ENCODE peak calls at places on chromosomes 1 and 21, in four cellular contexts. One of them, this sample, is unnamed.

GRCh38 chr1:88300864-88301263 is 383.2 kb upstream of the PKN2 start:
- DNase-seq in stimulated activated CD4-positive, alpha-beta T cell treated with anti-CD3 and anti-CD28 coated beads, Interleukin-15, amount 100 ng/mL, for 1 hour: no peak
- DNase-seq in ureter: no peak
- DNase-seq in aorta: no peak
- DNase-seq in this sample: no peak

GRCh38 chr1:90946630-90947029 is 75.2 kb downstream of the ZNF644 start:
- DNase-seq in stimulated activated CD4-positive, alpha-beta T cell treated with anti-CD3 and anti-CD28 coated beads, Interleukin-15, amount 100 ng/mL, for 1 hour: no peak
- DNase-seq in aorta: no peak
- DNase-seq in ureter: no peak
- DNase-seq in this sample: no peak

GRCh38 chr1:223143760-223144248 is 756 bp upstream of the TLR5 start:
- DNase-seq in aorta: peak
- DNase-seq in stimulated activated CD4-positive, alpha-beta T cell treated with anti-CD3 and anti-CD28 coated beads, Interleukin-15, amount 100 ng/mL, for 1 hour: no peak
- DNase-seq in ureter: no peak
- DNase-seq in this sample: peak

GRCh38 chr1:175840787-175841186 is 97.4 kb upstream of the TNR start:
- DNase-seq in stimulated activated CD4-positive, alpha-beta T cell treated with anti-CD3 and anti-CD28 coated beads, Interleukin-15, amount 100 ng/mL, for 1 hour: no peak
- DNase-seq in ureter: no peak
- DNase-seq in aorta: no peak
- DNase-seq in this sample: no peak

GRCh38 chr21:46410516-46410915 is 48.2 kb upstream of the DIP2A start:
- DNase-seq in ureter: no peak
- DNase-seq in stimulated activated CD4-positive, alpha-beta T cell treated with anti-CD3 and anti-CD28 coated beads, Interleukin-15, amount 100 ng/mL, for 1 hour: no peak
- DNase-seq in aorta: no peak
- DNase-seq in this sample: no peak

GRCh38 chr21:42375141-42375905 is 9.0 kb upstream of the TFF1 start:
- DNase-seq in aorta: no peak
- DNase-seq in ureter: no peak
- DNase-seq in stimulated activated CD4-positive, alpha-beta T cell treated with anti-CD3 and anti-CD28 coated beads, Interleukin-15, amount 100 ng/mL, for 1 hour: no peak
- DNase-seq in this sample: no peak

GRCh38 chr1:211371406-211372105 is 44.9 kb downstream of the TRAF5 start:
- DNase-seq in ureter: no peak
- DNase-seq in stimulated activated CD4-positive, alpha-beta T cell treated with anti-CD3 and anti-CD28 coated beads, Interleukin-15, amount 100 ng/mL, for 1 hour: no peak
- DNase-seq in aorta: no peak
- DNase-seq in this sample: no peak

GRCh38 chr1:207097871-207098324 is 6.1 kb upstream of the C4BPA start:
- DNase-seq in stimulated activated CD4-positive, alpha-beta T cell treated with anti-CD3 and anti-CD28 coated beads, Interleukin-15, amount 100 ng/mL, for 1 hour: no peak
- DNase-seq in aorta: no peak
- DNase-seq in ureter: no peak
- DNase-seq in this sample: no peak

GRCh38 chr1:211541715-211542477 is 37.1 kb downstream of the SLC30A1 start:
- DNase-seq in ureter: peak
- DNase-seq in stimulated activated CD4-positive, alpha-beta T cell treated with anti-CD3 and anti-CD28 coated beads, Interleukin-15, amount 100 ng/mL, for 1 hour: no peak
- DNase-seq in aorta: no peak
- DNase-seq in this sample: no peak

GRCh38 chr1:183580281-183580682 is 10.0 kb downstream of the NCF2 start:
- DNase-seq in ureter: no peak
- DNase-seq in aorta: no peak
- DNase-seq in stimulated activated CD4-positive, alpha-beta T cell treated with anti-CD3 and anti-CD28 coated beads, Interleukin-15, amount 100 ng/mL, for 1 hour: no peak
- DNase-seq in this sample: no peak

GRCh38 chr1:42035830-42036604 is 117.2 kb upstream of the GUCA2B start:
- DNase-seq in stimulated activated CD4-positive, alpha-beta T cell treated with anti-CD3 and anti-CD28 coated beads, Interleukin-15, amount 100 ng/mL, for 1 hour: peak
- DNase-seq in aorta: peak
- DNase-seq in ureter: peak
- DNase-seq in this sample: peak

GRCh38 chr1:214688891-214689290 is 85.9 kb downstream of the CENPF start:
- DNase-seq in ureter: no peak
- DNase-seq in stimulated activated CD4-positive, alpha-beta T cell treated with anti-CD3 and anti-CD28 coated beads, Interleukin-15, amount 100 ng/mL, for 1 hour: no peak
- DNase-seq in aorta: no peak
- DNase-seq in this sample: no peak

GRCh38 chr1:113012149-113012548 is 56.2 kb upstream of the SLC16A1 start:
- DNase-seq in ureter: no peak
- DNase-seq in aorta: no peak
- DNase-seq in stimulated activated CD4-positive, alpha-beta T cell treated with anti-CD3 and anti-CD28 coated beads, Interleukin-15, amount 100 ng/mL, for 1 hour: no peak
- DNase-seq in this sample: no peak

GRCh38 chr1:246081856-246082668 is 425.0 kb downstream of the SMYD3 start:
- DNase-seq in ureter: no peak
- DNase-seq in stimulated activated CD4-positive, alpha-beta T cell treated with anti-CD3 and anti-CD28 coated beads, Interleukin-15, amount 100 ng/mL, for 1 hour: no peak
- DNase-seq in aorta: no peak
- DNase-seq in this sample: no peak

GRCh38 chr1:51898090-51898734 is 19.7 kb upstream of the NRDC start:
- DNase-seq in stimulated activated CD4-positive, alpha-beta T cell treated with anti-CD3 and anti-CD28 coated beads, Interleukin-15, amount 100 ng/mL, for 1 hour: no peak
- DNase-seq in ureter: no peak
- DNase-seq in aorta: no peak
- DNase-seq in this sample: no peak

GRCh38 chr21:23016617-23017016 is 2018.4 kb downstream of the NCAM2 start:
- DNase-seq in stimulated activated CD4-positive, alpha-beta T cell treated with anti-CD3 and anti-CD28 coated beads, Interleukin-15, amount 100 ng/mL, for 1 hour: no peak
- DNase-seq in ureter: no peak
- DNase-seq in aorta: no peak
- DNase-seq in this sample: no peak

GRCh38 chr1:183304466-183305122 is 113.6 kb downstream of the NMNAT2 start:
- DNase-seq in ureter: no peak
- DNase-seq in stimulated activated CD4-positive, alpha-beta T cell treated with anti-CD3 and anti-CD28 coated beads, Interleukin-15, amount 100 ng/mL, for 1 hour: no peak
- DNase-seq in aorta: no peak
- DNase-seq in this sample: no peak

GRCh38 chr1:230992100-230992774 is 13.3 kb downstream of the ARV1 start:
- DNase-seq in aorta: no peak
- DNase-seq in ureter: no peak
- DNase-seq in stimulated activated CD4-positive, alpha-beta T cell treated with anti-CD3 and anti-CD28 coated beads, Interleukin-15, amount 100 ng/mL, for 1 hour: no peak
- DNase-seq in this sample: no peak

GRCh38 chr1:21764615-21765423 is 18.1 kb downstream of the USP48 start:
- DNase-seq in aorta: peak
- DNase-seq in stimulated activated CD4-positive, alpha-beta T cell treated with anti-CD3 and anti-CD28 coated beads, Interleukin-15, amount 100 ng/mL, for 1 hour: no peak
- DNase-seq in ureter: no peak
- DNase-seq in this sample: no peak

GRCh38 chr1:97340951-97341350 is 579.9 kb downstream of the DPYD start:
- DNase-seq in stimulated activated CD4-positive, alpha-beta T cell treated with anti-CD3 and anti-CD28 coated beads, Interleukin-15, amount 100 ng/mL, for 1 hour: no peak
- DNase-seq in aorta: no peak
- DNase-seq in ureter: no peak
- DNase-seq in this sample: no peak

GRCh38 chr21:17789085-17789484 is 30.1 kb downstream of the C21orf91 start:
- DNase-seq in ureter: no peak
- DNase-seq in aorta: no peak
- DNase-seq in stimulated activated CD4-positive, alpha-beta T cell treated with anti-CD3 and anti-CD28 coated beads, Interleukin-15, amount 100 ng/mL, for 1 hour: no peak
- DNase-seq in this sample: no peak

GRCh38 chr1:204178487-204179281 is 12.5 kb upstream of the REN start:
- DNase-seq in aorta: no peak
- DNase-seq in stimulated activated CD4-positive, alpha-beta T cell treated with anti-CD3 and anti-CD28 coated beads, Interleukin-15, amount 100 ng/mL, for 1 hour: no peak
- DNase-seq in ureter: no peak
- DNase-seq in this sample: no peak

GRCh38 chr1:90400121-90400520 is 317.0 kb downstream of the BARHL2 start:
- DNase-seq in aorta: no peak
- DNase-seq in ureter: no peak
- DNase-seq in stimulated activated CD4-positive, alpha-beta T cell treated with anti-CD3 and anti-CD28 coated beads, Interleukin-15, amount 100 ng/mL, for 1 hour: no peak
- DNase-seq in this sample: no peak

GRCh38 chr1:205706601-205707502 is 26.5 kb upstream of the SLC45A3 start:
- DNase-seq in ureter: no peak
- DNase-seq in stimulated activated CD4-positive, alpha-beta T cell treated with anti-CD3 and anti-CD28 coated beads, Interleukin-15, amount 100 ng/mL, for 1 hour: no peak
- DNase-seq in aorta: no peak
- DNase-seq in this sample: no peak

GRCh38 chr1:206583461-206584264 is 28.6 kb downstream of the EIF2D start:
- DNase-seq in stimulated activated CD4-positive, alpha-beta T cell treated with anti-CD3 and anti-CD28 coated beads, Interleukin-15, amount 100 ng/mL, for 1 hour: peak
- DNase-seq in ureter: peak
- DNase-seq in aorta: peak
- DNase-seq in this sample: peak

GRCh38 chr1:153032677-153033308 is 1.8 kb downstream of the SPRR1B start:
- DNase-seq in stimulated activated CD4-positive, alpha-beta T cell treated with anti-CD3 and anti-CD28 coated beads, Interleukin-15, amount 100 ng/mL, for 1 hour: no peak
- DNase-seq in aorta: no peak
- DNase-seq in ureter: no peak
- DNase-seq in this sample: no peak

This sample was measured in sigmoid colon.